ENCODE peak calls at places on chromosomes 12 and 14, in five cellular contexts. R is OCI-LY7, H is breast epithelium, M is WTC11, T is bronchial epithelial cell. U is an unnamed sample.

GRCh38 chr14:78010688-78011087 is 159.5 kb upstream of the NRXN3 start:
- DNase-seq in R (no peak), H (no peak), M (no peak), T (peak; percentile 99), U (no peak)

GRCh38 chr14:59438148-59438766 is 26.9 kb downstream of the GPR135 start:
- DNase-seq in R (no peak), H (no peak), M (no peak), T (peak; percentile 79), U (no peak)

GRCh38 chr12:130872179-130873096 is 572 bp downstream of the RAN start:
- DNase-seq in R (peak; percentile 57), H (peak; percentile 60), M (peak; percentile 32), T (no peak), U (peak; percentile 69)

GRCh38 chr12:25708661-25709060 is 155.6 kb upstream of the LMNTD1 start:
- DNase-seq in R (no peak), H (no peak), M (no peak), T (no peak), U (no peak)

GRCh38 chr14:26896447-26896846 is 298.6 kb upstream of the NOVA1 start:
- DNase-seq in R (no peak), H (no peak), M (no peak), T (no peak), U (no peak)

GRCh38 chr14:92144708-92145107 is 22.9 kb downstream of the CPSF2 start:
- DNase-seq in R (no peak), H (no peak), M (no peak), T (no peak), U (no peak)

GRCh38 chr14:79476552-79476951 is 734.8 kb downstream of the DIO2 start:
- DNase-seq in R (no peak), H (no peak), M (no peak), T (no peak), U (no peak)

GRCh38 chr14:56221392-56222128 is 103.3 kb downstream of the PELI2 start:
- DNase-seq in R (no peak), H (no peak), M (no peak), T (no peak), U (no peak)

GRCh38 chr12:12350868-12351463 is 924 bp upstream of the MANSC1 start:
- DNase-seq in R (no peak), H (no peak), M (no peak), T (peak; percentile 80), U (no peak)

GRCh38 chr12:65318186-65318685 is 39.8 kb downstream of the MSRB3 start:
- DNase-seq in R (no peak), H (no peak), M (no peak), T (no peak), U (no peak)

GRCh38 chr14:89521988-89522387 is 105.0 kb upstream of the FOXN3 start:
- DNase-seq in R (no peak), H (no peak), M (no peak), T (no peak), U (no peak)

GRCh38 chr12:11834925-11835324 is 185.5 kb downstream of the ETV6 start:
- DNase-seq in R (no peak), H (no peak), M (no peak), T (no peak), U (no peak)

GRCh38 chr12:103851127-103851526 is 10.1 kb upstream of the NT5DC3 start:
- DNase-seq in R (no peak), H (no peak), M (no peak), T (no peak), U (no peak)

GRCh38 chr12:51759695-51760094 is 88.8 kb downstream of the FIGNL2 start:
- DNase-seq in R (no peak), H (no peak), M (no peak), T (no peak), U (no peak)

GRCh38 chr12:1920971-1921370 is 2.5 kb upstream of the CACNA2D4 start:
- DNase-seq in R (no peak), H (no peak), M (no peak), T (no peak), U (peak; percentile 45)

GRCh38 chr12:72681028-72681427 is 408.9 kb downstream of the TRHDE start:
- DNase-seq in R (no peak), H (no peak), M (no peak), T (no peak), U (no peak)

GRCh38 chr12:62724947-62725447 is 210.0 kb downstream of the PPM1H start:
- DNase-seq in R (no peak), H (no peak), M (peak; percentile 32), T (peak; percentile 100), U (no peak)

GRCh38 chr14:55579724-55580400 is at the start of gene KTN1:
- DNase-seq in R (peak; percentile 89), H (peak; percentile 77), M (peak; percentile 72), T (peak; percentile 56), U (peak; percentile 94)

GRCh38 chr12:108271951-108272729 is 67.0 kb downstream of the CMKLR1 start:
- DNase-seq in R (no peak), H (no peak), M (no peak), T (no peak), U (no peak)

GRCh38 chr14:68670344-68670725 is 122.5 kb downstream of the ZFP36L1 start:
- DNase-seq in R (no peak), H (no peak), M (no peak), T (no peak), U (no peak)

GRCh38 chr12:11746024-11746771 is 96.7 kb downstream of the ETV6 start:
- DNase-seq in R (peak; percentile 51), H (no peak), M (no peak), T (peak; percentile 100), U (no peak)

GRCh38 chr12:51419473-51420228 is 5.0 kb upstream of the SLC4A8 start:
- DNase-seq in R (peak; percentile 5), H (no peak), M (no peak), T (peak; percentile 10), U (no peak)

GRCh38 chr12:127629066-127629820 is 637.7 kb upstream of the TMEM132C start:
- DNase-seq in R (no peak), H (no peak), M (no peak), T (no peak), U (no peak)

GRCh38 chr12:109696485-109697269 is 16.9 kb upstream of the FAM222A start:
- DNase-seq in R (no peak), H (no peak), M (no peak), T (peak; percentile 24), U (no peak)

GRCh38 chr14:55803506-55804197 is 223.6 kb downstream of the KTN1 start:
- DNase-seq in R (no peak), H (no peak), M (no peak), T (peak; percentile 52), U (no peak)

GRCh38 chr14:100294213-100294962 is 11.9 kb downstream of the SLC25A29 start:
- DNase-seq in R (peak; percentile 26), H (no peak), M (peak; percentile 3), T (no peak), U (peak; percentile 32)

GRCh38 chr14:93304771-93305170 is 28.1 kb downstream of the BTBD7 start:
- DNase-seq in R (no peak), H (no peak), M (no peak), T (peak; percentile 29), U (no peak)

GRCh38 chr12:124622326-124622725 is 54.9 kb upstream of the NCOR2 start:
- DNase-seq in R (no peak), H (no peak), M (no peak), T (no peak), U (no peak)
- TF ChIP-seq CTCF in R (no peak), H (no peak), M (no peak), T (no peak), U (no peak)

DNA sequence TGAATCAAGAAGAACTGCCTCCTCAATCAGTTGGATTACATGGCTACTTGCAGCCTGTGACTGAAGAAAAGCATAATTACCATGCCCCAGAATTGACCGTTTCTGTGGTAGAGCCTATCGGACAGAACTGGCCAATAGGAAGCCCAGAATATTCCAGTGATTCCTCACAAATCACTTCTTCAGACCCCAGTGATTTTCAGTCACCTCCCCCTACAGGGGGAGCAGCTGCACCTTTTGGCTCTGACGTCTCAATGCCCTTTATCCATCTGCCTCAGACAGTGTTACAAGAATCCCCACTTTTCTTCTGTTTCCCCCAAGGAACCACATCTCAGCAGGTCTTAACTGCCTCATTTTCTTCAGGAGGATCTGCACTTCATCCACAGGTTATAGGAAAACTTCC is 80.8 kb downstream of the RAD52 start:
- DNase-seq in R (no peak), H (no peak), M (no peak), T (no peak), U (no peak)
- TF ChIP-seq CTCF in R (peak; percentile 54), H (no peak), M (no peak), T (no peak), U (no peak)

GRCh38 chr12:124453419-124454351 is 113.7 kb downstream of the NCOR2 start:
- DNase-seq in R (peak; percentile 74), H (no peak), M (no peak), T (peak; percentile 21), U (peak; percentile 91)
- TF ChIP-seq CTCF in R (no peak), H (no peak), M (no peak), T (no peak), U (no peak)

GRCh38 chr12:75998292-75999063 is 33.1 kb downstream of the PHLDA1 start:
- DNase-seq in R (no peak), H (no peak), M (no peak), T (no peak), U (no peak)

GRCh38 chr12:76007640-76008039 is 23.9 kb downstream of the PHLDA1 start:
- DNase-seq in R (no peak), H (no peak), M (peak; percentile 23), T (no peak), U (no peak)

GRCh38 chr12:76006028-76006916 is 25.3 kb downstream of the PHLDA1 start:
- DNase-seq in R (no peak), H (no peak), M (no peak), T (no peak), U (no peak)

GRCh38 chr12:76002598-76003262 is 28.8 kb downstream of the PHLDA1 start:
- DNase-seq in R (no peak), H (no peak), M (no peak), T (no peak), U (no peak)

GRCh38 chr12:76003263-76003640 is 28.3 kb downstream of the PHLDA1 start:
- DNase-seq in R (no peak), H (no peak), M (no peak), T (no peak), U (no peak)
- TF ChIP-seq CTCF in R (no peak), H (no peak), M (no peak), T (no peak), U (no peak)